ENCODE peak calls at places on chromosomes 13 and 19, in nine cellular contexts. U is NCI-H187 treated with DMSO at 0.1 percent for 48 hours; H is stimulated activated CD4-positive, alpha-beta T cell treated with anti-CD3 and anti-CD28 coated beads, Interleukin-2, amount 100 ng/mL, for 4 hours; Y is activated T-helper 1 cell treated with anti-CD3 and anti-CD28 coated beads, Interleukin-12 subunit alpha, Interleukin-12 subunit beta, Interleukin-2, Interleukin-4 antibody, amounts not matched to agents 30 ng/mL and 10 ng/mL and 1 ng/mL, durations not matched to agents 14 hours and 24 hours and 36 hours; B is smooth muscle cell of the brain vasculature; D is fibroblast of mammary gland; F is GM12878; A is astrocyte; M is NCI-H2171. I is an unnamed sample.

GRCh38 chr19:1122972-1123363 is 19.2 kb downstream of the GPX4 start:
- DNase-seq in U (no peak), H (no peak), Y (peak), B (no peak), D (peak), F (no peak), A (peak), M (no peak), I (peak)

GRCh38 chr19:35704218-35704617 is at the start of gene ZBTB32:
- DNase-seq in U (no peak), H (no peak), Y (no peak), B (no peak), D (peak), F (no peak), A (peak), M (no peak), I (no peak)

GRCh38 chr19:16661480-16662034 is 618 bp downstream of the TMEM38A start:
- DNase-seq in U (no peak), H (no peak), Y (peak), B (no peak), D (no peak), F (no peak), A (no peak), M (no peak), I (no peak)

GRCh38 chr19:11479470-11480080 is 1.3 kb downstream of the ELAVL3 start:
- DNase-seq in U (no peak), H (no peak), Y (peak), B (no peak), D (peak), F (no peak), A (no peak), M (no peak), I (no peak)

GRCh38 chr19:31113250-31113685 is 236.0 kb downstream of the TSHZ3 start:
- DNase-seq in U (no peak), H (no peak), Y (no peak), B (no peak), D (no peak), F (no peak), A (peak), M (no peak), I (no peak)

GRCh38 chr19:37977391-37977790 is 70.4 kb downstream of the SIPA1L3 start:
- DNase-seq in U (no peak), H (no peak), Y (no peak), B (no peak), D (no peak), F (no peak), A (no peak), M (no peak), I (no peak)

GRCh38 chr19:28968721-28969120 is 244.2 kb downstream of the UQCRFS1 start:
- DNase-seq in U (no peak), H (no peak), Y (no peak), B (no peak), D (peak), F (no peak), A (no peak), M (no peak), I (no peak)

GRCh38 chr19:10007811-10008211 is 2.5 kb downstream of the COL5A3 start:
- DNase-seq in U (no peak), H (no peak), Y (no peak), B (no peak), D (peak), F (no peak), A (peak), M (no peak), I (no peak)

GRCh38 chr13:100269837-100270236 is 180.9 kb downstream of the PCCA start:
- DNase-seq in U (no peak), H (no peak), Y (no peak), B (peak), D (peak), F (no peak), A (peak), M (no peak), I (no peak)

GRCh38 chr19:18435848-18436631 is 1.9 kb downstream of the ISYNA1 start:
- DNase-seq in U (no peak), H (no peak), Y (no peak), B (no peak), D (no peak), F (no peak), A (no peak), M (no peak), I (no peak)

GRCh38 chr19:28710278-28710677 is 502.7 kb downstream of the UQCRFS1 start:
- DNase-seq in U (peak), H (no peak), Y (no peak), B (peak), D (peak), F (peak), A (peak), M (peak), I (no peak)

GRCh38 chr19:47228937-47229673 is 1.9 kb downstream of the BBC3 start:
- DNase-seq in U (no peak), H (no peak), Y (peak), B (no peak), D (peak), F (no peak), A (peak), M (no peak), I (no peak)

GRCh38 chr13:41060723-41061074 is 610 bp upstream of the WBP4 start:
- DNase-seq in U (no peak), H (peak), Y (peak), B (no peak), D (peak), F (peak), A (peak), M (peak), I (peak)

I was measured in CD14-positive monocyte.